ENCODE peak calls at places on chromosomes 16 and 17, in seven cellular contexts. Z, K, X, A, F, O and D are unnamed samples.

GRCh38 chr17:73227379-73227778 is 34.3 kb downstream of the CPSF4L start:
- DNase-seq in K (no peak), X (no peak), A (no peak), O (no peak), F (no peak), Z (no peak), D (no peak)

GRCh38 chr16:15529673-15530072 is 95.3 kb downstream of the BMERB1 start:
- DNase-seq in X (no peak), K (no peak), F (no peak), A (no peak), Z (no peak), O (no peak), D (no peak)

GRCh38 chr16:84137769-84138357 is 7.1 kb downstream of the HSDL1 start:
- DNase-seq in X (no peak), Z (no peak), A (no peak), K (no peak), O (no peak), F (no peak), D (no peak)

GRCh38 chr16:568401-569258 is 1.1 kb upstream of the PIGQ start:
- DNase-seq in Z (no peak), X (no peak), O (peak), A (no peak), F (no peak), K (no peak), D (no peak)

GRCh38 chr17:77746901-77747620 is 211.4 kb upstream of the TNRC6C start:
- DNase-seq in A (no peak), Z (no peak), X (no peak), F (no peak), O (no peak), K (no peak), D (no peak)

GRCh38 chr16:72332926-72333325 is 161.0 kb upstream of the PMFBP1 start:
- DNase-seq in Z (no peak), O (no peak), X (no peak), K (no peak), A (no peak), F (no peak), D (no peak)

GRCh38 chr17:61426482-61427304 is 25.5 kb upstream of the TBX4 start:
- DNase-seq in X (peak), O (no peak), F (no peak), K (no peak), A (no peak), Z (no peak), D (no peak)

GRCh38 chr16:89880477-89881367 is 7.3 kb downstream of the TCF25 start:
- DNase-seq in O (no peak), Z (peak), A (no peak), K (no peak), X (no peak), F (no peak), D (no peak)

GRCh38 chr17:21573961-21574610 is 118.2 kb upstream of the KCNJ18 start:
- DNase-seq in X (no peak), A (peak), K (peak), F (peak), Z (no peak), O (peak), D (no peak)
- TF ChIP-seq CTCF in X (no peak), A (no peak), K (no peak), F (no peak), Z (no peak), O (no peak), D (no peak)

GRCh38 chr17:46770818-46771600 is 47.5 kb downstream of the WNT3 start:
- DNase-seq in F (peak), X (peak), K (peak), Z (no peak), O (peak), A (peak), D (no peak)
- H3K4me3 ChIP-seq in F (peak), X (peak), K (peak), Z (peak), O (peak), A (peak), D (peak)

GRCh38 chr17:45718791-45719190 is 65.3 kb upstream of the CRHR1 start:
- DNase-seq in F (no peak), X (no peak), O (no peak), A (no peak), Z (no peak), K (no peak), D (no peak)

GRCh38 chr17:45719335-45720071 is 64.6 kb upstream of the CRHR1 start:
- DNase-seq in K (no peak), O (no peak), F (no peak), X (peak), A (peak), Z (peak), D (peak)

GRCh38 chr17:45720386-45720785 is 63.7 kb upstream of the CRHR1 start:
- DNase-seq in A (no peak), O (no peak), K (no peak), F (no peak), X (no peak), Z (no peak), D (no peak)

DNA sequence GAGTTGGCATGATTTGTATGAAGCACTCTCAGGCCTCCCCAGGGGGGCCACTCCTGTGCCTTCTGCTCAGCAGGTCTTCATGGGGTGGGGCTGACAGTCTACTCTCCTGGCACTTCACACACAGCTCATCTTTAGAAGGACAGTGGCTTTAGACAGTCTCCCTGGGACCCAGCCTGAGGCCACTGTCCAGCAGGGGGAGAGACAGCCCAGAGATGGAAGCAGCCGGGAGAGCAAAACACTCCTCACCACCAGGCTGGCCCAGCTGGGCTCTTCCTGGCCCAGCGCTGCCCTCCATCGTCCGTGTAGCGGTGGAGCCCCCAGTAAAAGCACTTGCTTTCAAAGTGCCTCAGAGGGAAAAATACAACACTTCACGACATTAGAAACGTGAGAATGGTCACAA is 62.0 kb upstream of the CRHR1 start:
- DNase-seq in O (no peak), X (peak), Z (no peak), F (no peak), K (no peak), A (peak), D (peak)
- TF ChIP-seq CTCF in O (no peak), X (peak), Z (no peak), F (no peak), K (no peak), A (peak), D (peak)

GRCh38 chr16:50550035-50550434 is 1.8 kb downstream of the NKD1 start:
- DNase-seq in O (no peak), X (no peak), Z (no peak), F (no peak), K (no peak), A (no peak), D (no peak)
- H3K4me3 ChIP-seq in O (no peak), X (no peak), Z (no peak), F (no peak), K (peak), A (no peak), D (no peak)